ENCODE peak calls at places on chromosomes 4 and X, in ten cellular contexts. One of them, this sample, is unnamed.

GRCh38 chr4:174437756-174438155 is 84.5 kb downstream of the HPGD start:
- DNase-seq in lower leg skin: no peak
- DNase-seq in heart left ventricle: no peak
- DNase-seq in memory B cell: no peak
- DNase-seq in KBM-7: no peak
- DNase-seq in mucosa of descending colon: no peak
- DNase-seq in NCI-H1436: no peak
- DNase-seq in NCI-H774: no peak
- DNase-seq in T-helper 2 cell: no peak
- DNase-seq in mesothelial cell of epicardium: no peak
- DNase-seq in this sample: no peak

GRCh38 chr4:113614414-113614813 is 147.1 kb downstream of the CAMK2D start:
- DNase-seq in NCI-H1436: no peak
- DNase-seq in NCI-H774: no peak
- DNase-seq in heart left ventricle: no peak
- DNase-seq in lower leg skin: no peak
- DNase-seq in mucosa of descending colon: no peak
- DNase-seq in mesothelial cell of epicardium: no peak
- DNase-seq in KBM-7: no peak
- DNase-seq in T-helper 2 cell: no peak
- DNase-seq in memory B cell: no peak
- DNase-seq in this sample: no peak

GRCh38 chrX:72392816-72393800 is 87.4 kb upstream of the CITED1 start:
- DNase-seq in heart left ventricle: no peak
- DNase-seq in memory B cell: no peak
- DNase-seq in KBM-7: no peak
- DNase-seq in NCI-H774: no peak
- DNase-seq in NCI-H1436: no peak
- DNase-seq in mesothelial cell of epicardium: no peak
- DNase-seq in lower leg skin: no peak
- DNase-seq in mucosa of descending colon: no peak
- DNase-seq in T-helper 2 cell: no peak
- DNase-seq in this sample: no peak

GRCh38 chrX:122626871-122627270 is 557.2 kb upstream of the GRIA3 start:
- DNase-seq in lower leg skin: no peak
- DNase-seq in memory B cell: no peak
- DNase-seq in T-helper 2 cell: no peak
- DNase-seq in mucosa of descending colon: no peak
- DNase-seq in mesothelial cell of epicardium: no peak
- DNase-seq in heart left ventricle: no peak
- DNase-seq in KBM-7: no peak
- DNase-seq in NCI-H774: no peak
- DNase-seq in NCI-H1436: no peak
- DNase-seq in this sample: no peak

GRCh38 chrX:46574337-46574940 is 874 bp downstream of the CHST7 start:
- DNase-seq in mesothelial cell of epicardium: no peak
- DNase-seq in T-helper 2 cell: peak
- DNase-seq in KBM-7: peak
- DNase-seq in mucosa of descending colon: peak
- DNase-seq in NCI-H774: peak
- DNase-seq in memory B cell: peak
- DNase-seq in NCI-H1436: no peak
- DNase-seq in heart left ventricle: peak
- DNase-seq in lower leg skin: no peak
- DNase-seq in this sample: no peak

GRCh38 chr4:122921971-122922876 is at the start of gene NUDT6:
- DNase-seq in memory B cell: no peak
- DNase-seq in lower leg skin: peak
- DNase-seq in NCI-H1436: peak
- DNase-seq in NCI-H774: peak
- DNase-seq in KBM-7: peak
- DNase-seq in mesothelial cell of epicardium: no peak
- DNase-seq in heart left ventricle: peak
- DNase-seq in mucosa of descending colon: peak
- DNase-seq in T-helper 2 cell: no peak
- DNase-seq in this sample: peak

GRCh38 chr4:154677300-154677699 is 64.8 kb upstream of the FGG start:
- DNase-seq in mucosa of descending colon: no peak
- DNase-seq in heart left ventricle: no peak
- DNase-seq in NCI-H774: no peak
- DNase-seq in memory B cell: no peak
- DNase-seq in mesothelial cell of epicardium: no peak
- DNase-seq in KBM-7: no peak
- DNase-seq in NCI-H1436: no peak
- DNase-seq in T-helper 2 cell: no peak
- DNase-seq in lower leg skin: no peak
- DNase-seq in this sample: no peak

GRCh38 chr4:32672369-32672768 is 1952.2 kb downstream of the PCDH7 start:
- DNase-seq in T-helper 2 cell: no peak
- DNase-seq in heart left ventricle: no peak
- DNase-seq in NCI-H774: no peak
- DNase-seq in KBM-7: no peak
- DNase-seq in lower leg skin: no peak
- DNase-seq in mucosa of descending colon: no peak
- DNase-seq in NCI-H1436: no peak
- DNase-seq in mesothelial cell of epicardium: no peak
- DNase-seq in memory B cell: no peak
- DNase-seq in this sample: no peak

GRCh38 chrX:19902110-19902509 is 14.7 kb upstream of the SH3KBP1 start:
- DNase-seq in heart left ventricle: peak
- DNase-seq in mesothelial cell of epicardium: no peak
- DNase-seq in memory B cell: no peak
- DNase-seq in lower leg skin: no peak
- DNase-seq in mucosa of descending colon: no peak
- DNase-seq in NCI-H774: no peak
- DNase-seq in KBM-7: no peak
- DNase-seq in T-helper 2 cell: no peak
- DNase-seq in NCI-H1436: no peak
- DNase-seq in this sample: no peak

GRCh38 chr4:122705547-122705946 is 27.0 kb upstream of the BBS12 start:
- DNase-seq in T-helper 2 cell: no peak
- DNase-seq in mucosa of descending colon: no peak
- DNase-seq in lower leg skin: no peak
- DNase-seq in heart left ventricle: no peak
- DNase-seq in KBM-7: no peak
- DNase-seq in NCI-H1436: no peak
- DNase-seq in memory B cell: no peak
- DNase-seq in NCI-H774: no peak
- DNase-seq in mesothelial cell of epicardium: no peak
- DNase-seq in this sample: no peak

GRCh38 chr4:17544831-17545234 is 29.9 kb downstream of the CLRN2 start:
- DNase-seq in mesothelial cell of epicardium: no peak
- DNase-seq in NCI-H774: peak
- DNase-seq in lower leg skin: no peak
- DNase-seq in mucosa of descending colon: no peak
- DNase-seq in heart left ventricle: no peak
- DNase-seq in memory B cell: no peak
- DNase-seq in T-helper 2 cell: no peak
- DNase-seq in NCI-H1436: no peak
- DNase-seq in KBM-7: no peak
- DNase-seq in this sample: no peak

GRCh38 chr4:139901516-139902327 is 236.1 kb downstream of the MGST2 start:
- DNase-seq in heart left ventricle: no peak
- DNase-seq in NCI-H774: no peak
- DNase-seq in T-helper 2 cell: no peak
- DNase-seq in KBM-7: peak
- DNase-seq in mucosa of descending colon: no peak
- DNase-seq in memory B cell: no peak
- DNase-seq in lower leg skin: no peak
- DNase-seq in NCI-H1436: no peak
- DNase-seq in mesothelial cell of epicardium: no peak
- DNase-seq in this sample: no peak

GRCh38 chrX:77087529-77088169 is 359.5 kb upstream of the FGF16 start:
- DNase-seq in KBM-7: no peak
- DNase-seq in memory B cell: no peak
- DNase-seq in NCI-H1436: no peak
- DNase-seq in heart left ventricle: no peak
- DNase-seq in T-helper 2 cell: no peak
- DNase-seq in mesothelial cell of epicardium: no peak
- DNase-seq in lower leg skin: peak
- DNase-seq in mucosa of descending colon: no peak
- DNase-seq in NCI-H774: peak
- DNase-seq in this sample: no peak

GRCh38 chr4:121583396-121583795 is 113.4 kb downstream of the ANXA5 start:
- DNase-seq in mucosa of descending colon: no peak
- DNase-seq in heart left ventricle: no peak
- DNase-seq in NCI-H1436: no peak
- DNase-seq in lower leg skin: no peak
- DNase-seq in KBM-7: no peak
- DNase-seq in NCI-H774: no peak
- DNase-seq in memory B cell: no peak
- DNase-seq in mesothelial cell of epicardium: no peak
- DNase-seq in T-helper 2 cell: no peak
- DNase-seq in this sample: no peak

GRCh38 chr4:48042979-48043461 is 26.4 kb downstream of the NIPAL1 start:
- DNase-seq in T-helper 2 cell: no peak
- DNase-seq in lower leg skin: no peak
- DNase-seq in heart left ventricle: no peak
- DNase-seq in mesothelial cell of epicardium: no peak
- DNase-seq in NCI-H774: no peak
- DNase-seq in mucosa of descending colon: no peak
- DNase-seq in memory B cell: no peak
- DNase-seq in NCI-H1436: no peak
- DNase-seq in KBM-7: no peak
- DNase-seq in this sample: no peak

GRCh38 chr4:10623241-10623640 is 61.3 kb downstream of the CLNK start:
- DNase-seq in T-helper 2 cell: no peak
- DNase-seq in NCI-H774: no peak
- DNase-seq in KBM-7: no peak
- DNase-seq in heart left ventricle: no peak
- DNase-seq in memory B cell: no peak
- DNase-seq in NCI-H1436: no peak
- DNase-seq in lower leg skin: no peak
- DNase-seq in mucosa of descending colon: no peak
- DNase-seq in mesothelial cell of epicardium: no peak
- DNase-seq in this sample: no peak

GRCh38 chrX:150508461-150509367 is 59.7 kb upstream of the MTM1 start:
- DNase-seq in KBM-7: no peak
- DNase-seq in T-helper 2 cell: no peak
- DNase-seq in mesothelial cell of epicardium: no peak
- DNase-seq in memory B cell: no peak
- DNase-seq in lower leg skin: peak
- DNase-seq in heart left ventricle: peak
- DNase-seq in NCI-H1436: no peak
- DNase-seq in NCI-H774: no peak
- DNase-seq in mucosa of descending colon: no peak
- DNase-seq in this sample: peak

GRCh38 chrX:135421932-135422809 is at the start of gene SMIM10L2A:
- DNase-seq in NCI-H774: no peak
- DNase-seq in heart left ventricle: no peak
- DNase-seq in NCI-H1436: no peak
- DNase-seq in KBM-7: peak
- DNase-seq in mesothelial cell of epicardium: no peak
- DNase-seq in memory B cell: no peak
- DNase-seq in T-helper 2 cell: no peak
- DNase-seq in mucosa of descending colon: peak
- DNase-seq in lower leg skin: no peak
- DNase-seq in this sample: no peak

GRCh38 chrX:133909888-133910287 is 75.5 kb downstream of the GPC3 start:
- DNase-seq in NCI-H1436: no peak
- DNase-seq in heart left ventricle: no peak
- DNase-seq in lower leg skin: no peak
- DNase-seq in mucosa of descending colon: no peak
- DNase-seq in KBM-7: no peak
- DNase-seq in mesothelial cell of epicardium: no peak
- DNase-seq in NCI-H774: no peak
- DNase-seq in T-helper 2 cell: no peak
- DNase-seq in memory B cell: no peak
- DNase-seq in this sample: no peak

GRCh38 chrX:18010251-18010650 is 149.2 kb upstream of the RAI2 start:
- DNase-seq in T-helper 2 cell: no peak
- DNase-seq in NCI-H1436: no peak
- DNase-seq in memory B cell: no peak
- DNase-seq in mesothelial cell of epicardium: no peak
- DNase-seq in mucosa of descending colon: no peak
- DNase-seq in KBM-7: no peak
- DNase-seq in lower leg skin: no peak
- DNase-seq in NCI-H774: peak
- DNase-seq in heart left ventricle: no peak
- DNase-seq in this sample: no peak

GRCh38 chr4:187664011-187664410 is 331.6 kb upstream of the ZFP42 start:
- DNase-seq in T-helper 2 cell: no peak
- DNase-seq in KBM-7: no peak
- DNase-seq in heart left ventricle: no peak
- DNase-seq in mucosa of descending colon: no peak
- DNase-seq in lower leg skin: no peak
- DNase-seq in memory B cell: no peak
- DNase-seq in NCI-H1436: no peak
- DNase-seq in NCI-H774: no peak
- DNase-seq in mesothelial cell of epicardium: no peak
- DNase-seq in this sample: no peak

GRCh38 chrX:115960440-115961084 is 210.0 kb upstream of the AGTR2 start:
- DNase-seq in NCI-H774: no peak
- DNase-seq in NCI-H1436: no peak
- DNase-seq in KBM-7: no peak
- DNase-seq in memory B cell: no peak
- DNase-seq in lower leg skin: no peak
- DNase-seq in T-helper 2 cell: no peak
- DNase-seq in mucosa of descending colon: no peak
- DNase-seq in heart left ventricle: no peak
- DNase-seq in mesothelial cell of epicardium: no peak
- DNase-seq in this sample: no peak

GRCh38 chr4:121784975-121785374 is 16.1 kb upstream of the EXOSC9 start:
- DNase-seq in NCI-H1436: no peak
- DNase-seq in lower leg skin: no peak
- DNase-seq in T-helper 2 cell: no peak
- DNase-seq in memory B cell: no peak
- DNase-seq in NCI-H774: no peak
- DNase-seq in KBM-7: no peak
- DNase-seq in mucosa of descending colon: no peak
- DNase-seq in mesothelial cell of epicardium: no peak
- DNase-seq in heart left ventricle: no peak
- DNase-seq in this sample: peak

GRCh38 chrX:41334866-41335589 is 1.1 kb downstream of the DDX3X start:
- DNase-seq in heart left ventricle: peak
- DNase-seq in lower leg skin: peak
- DNase-seq in NCI-H774: peak
- DNase-seq in T-helper 2 cell: peak
- DNase-seq in NCI-H1436: no peak
- DNase-seq in mesothelial cell of epicardium: peak
- DNase-seq in memory B cell: peak
- DNase-seq in mucosa of descending colon: peak
- DNase-seq in KBM-7: peak
- DNase-seq in this sample: peak

GRCh38 chr4:124372916-124373315 is 339.6 kb downstream of the ANKRD50 start:
- DNase-seq in KBM-7: no peak
- DNase-seq in T-helper 2 cell: no peak
- DNase-seq in mesothelial cell of epicardium: no peak
- DNase-seq in NCI-H774: no peak
- DNase-seq in memory B cell: no peak
- DNase-seq in heart left ventricle: no peak
- DNase-seq in NCI-H1436: no peak
- DNase-seq in lower leg skin: no peak
- DNase-seq in mucosa of descending colon: no peak
- DNase-seq in this sample: no peak

GRCh38 chrX:102341867-102342266 is 94.9 kb downstream of the NXF2 start:
- DNase-seq in NCI-H774: no peak
- DNase-seq in mesothelial cell of epicardium: no peak
- DNase-seq in T-helper 2 cell: no peak
- DNase-seq in heart left ventricle: no peak
- DNase-seq in memory B cell: no peak
- DNase-seq in NCI-H1436: no peak
- DNase-seq in lower leg skin: no peak
- DNase-seq in mucosa of descending colon: no peak
- DNase-seq in KBM-7: no peak
- DNase-seq in this sample: no peak